ENCODE peak calls at places on chromosomes 11 and 22, in ten cellular contexts. One of them, this sample, is unnamed.

GRCh38 chr11:118206612-118207031 is 18.2 kb downstream of the JAML start:
- DNase-seq in Panc1: no peak
- DNase-seq in AG09309: no peak
- DNase-seq in SK-N-SH: no peak
- DNase-seq in stomach: no peak
- DNase-seq in H9: no peak
- DNase-seq in CD8-positive, alpha-beta T cell: no peak
- DNase-seq in mucosa of descending colon: no peak
- DNase-seq in DND-41: peak
- DNase-seq in tibial nerve: no peak
- DNase-seq in this sample: no peak

GRCh38 chr11:102386376-102386775 is 39.4 kb downstream of the BIRC2 start:
- DNase-seq in stomach: no peak
- DNase-seq in SK-N-SH: no peak
- DNase-seq in mucosa of descending colon: no peak
- DNase-seq in DND-41: no peak
- DNase-seq in Panc1: no peak
- DNase-seq in tibial nerve: no peak
- DNase-seq in H9: no peak
- DNase-seq in AG09309: no peak
- DNase-seq in CD8-positive, alpha-beta T cell: no peak
- DNase-seq in this sample: no peak

GRCh38 chr11:16607675-16608644 is 130.5 kb upstream of the C11orf58 start:
- DNase-seq in Panc1: no peak
- DNase-seq in tibial nerve: peak
- DNase-seq in stomach: peak
- DNase-seq in DND-41: no peak
- DNase-seq in mucosa of descending colon: peak
- DNase-seq in AG09309: no peak
- DNase-seq in H9: peak
- DNase-seq in SK-N-SH: peak
- DNase-seq in CD8-positive, alpha-beta T cell: no peak
- DNase-seq in this sample: peak

GRCh38 chr11:121464352-121464946 is 11.7 kb upstream of the SORL1-AS1 start:
- DNase-seq in tibial nerve: no peak
- DNase-seq in SK-N-SH: peak
- DNase-seq in Panc1: peak
- DNase-seq in AG09309: peak
- DNase-seq in mucosa of descending colon: peak
- DNase-seq in CD8-positive, alpha-beta T cell: no peak
- DNase-seq in stomach: no peak
- DNase-seq in H9: peak
- DNase-seq in DND-41: peak
- DNase-seq in this sample: no peak

GRCh38 chr11:117663826-117664225 is 133.2 kb downstream of the DSCAML1 start:
- DNase-seq in Panc1: no peak
- DNase-seq in AG09309: no peak
- DNase-seq in stomach: no peak
- DNase-seq in SK-N-SH: no peak
- DNase-seq in tibial nerve: no peak
- DNase-seq in CD8-positive, alpha-beta T cell: no peak
- DNase-seq in H9: no peak
- DNase-seq in mucosa of descending colon: no peak
- DNase-seq in DND-41: no peak
- DNase-seq in this sample: no peak

GRCh38 chr22:49306632-49306975 is 521.1 kb downstream of the BRD1 start:
- DNase-seq in H9: peak
- DNase-seq in AG09309: no peak
- DNase-seq in SK-N-SH: no peak
- DNase-seq in mucosa of descending colon: no peak
- DNase-seq in tibial nerve: peak
- DNase-seq in CD8-positive, alpha-beta T cell: no peak
- DNase-seq in DND-41: no peak
- DNase-seq in stomach: peak
- DNase-seq in Panc1: no peak
- DNase-seq in this sample: no peak

GRCh38 chr22:45308624-45309421 is 911 bp upstream of the FAM118A start:
- DNase-seq in tibial nerve: no peak
- DNase-seq in H9: no peak
- DNase-seq in stomach: no peak
- DNase-seq in mucosa of descending colon: peak
- DNase-seq in SK-N-SH: no peak
- DNase-seq in CD8-positive, alpha-beta T cell: no peak
- DNase-seq in Panc1: no peak
- DNase-seq in DND-41: peak
- DNase-seq in AG09309: no peak
- DNase-seq in this sample: no peak

GRCh38 chr22:35835998-35836691 is 118.5 kb downstream of the APOL5 start:
- DNase-seq in AG09309: peak
- DNase-seq in mucosa of descending colon: no peak
- DNase-seq in DND-41: no peak
- DNase-seq in SK-N-SH: peak
- DNase-seq in tibial nerve: no peak
- DNase-seq in Panc1: no peak
- DNase-seq in stomach: peak
- DNase-seq in H9: peak
- DNase-seq in CD8-positive, alpha-beta T cell: no peak
- DNase-seq in this sample: no peak

GRCh38 chr11:29530961-29531360 is 485.9 kb downstream of the KCNA4 start:
- DNase-seq in DND-41: no peak
- DNase-seq in mucosa of descending colon: no peak
- DNase-seq in H9: no peak
- DNase-seq in Panc1: no peak
- DNase-seq in tibial nerve: no peak
- DNase-seq in CD8-positive, alpha-beta T cell: no peak
- DNase-seq in SK-N-SH: no peak
- DNase-seq in stomach: no peak
- DNase-seq in AG09309: no peak
- DNase-seq in this sample: no peak

DNA sequence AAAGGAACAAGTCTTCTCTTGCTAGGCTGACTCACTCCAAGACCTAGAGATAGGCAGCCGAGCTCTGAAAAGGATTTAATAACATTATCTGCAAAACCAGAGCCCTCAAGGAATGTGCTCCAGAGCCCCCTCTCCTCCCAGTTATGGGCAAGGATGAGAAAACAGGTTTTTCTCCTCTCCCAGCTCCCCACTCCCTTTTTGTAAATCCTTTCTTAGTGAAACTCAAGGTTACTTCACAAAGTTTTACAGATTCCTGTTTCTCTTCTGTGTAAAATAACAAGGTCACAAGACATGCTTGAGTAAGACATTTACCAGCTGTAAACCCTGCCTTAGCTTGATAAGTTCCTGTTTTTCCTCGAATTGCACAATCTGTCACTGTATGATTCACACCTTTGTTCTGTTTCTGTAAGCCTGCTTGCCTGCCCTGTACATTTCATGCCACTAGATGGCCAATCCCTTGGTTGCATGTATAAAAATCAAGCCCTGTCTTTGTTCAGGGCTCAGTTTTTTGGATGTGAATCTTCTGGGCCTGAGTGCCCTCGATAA is 489.4 kb downstream of the KCNA4 start:
- DNase-seq in mucosa of descending colon: no peak
- DNase-seq in stomach: no peak
- DNase-seq in CD8-positive, alpha-beta T cell: no peak
- DNase-seq in tibial nerve: no peak
- DNase-seq in H9: no peak
- DNase-seq in DND-41: no peak
- DNase-seq in AG09309: peak
- DNase-seq in SK-N-SH: no peak
- DNase-seq in Panc1: no peak
- DNase-seq in this sample: no peak
- TF ChIP-seq CTCF in mucosa of descending colon: no peak
- TF ChIP-seq CTCF in stomach: no peak
- TF ChIP-seq CTCF in CD8-positive, alpha-beta T cell: no peak
- TF ChIP-seq CTCF in tibial nerve: no peak
- TF ChIP-seq CTCF in H9: peak
- TF ChIP-seq CTCF in DND-41: peak
- TF ChIP-seq CTCF in AG09309: peak
- TF ChIP-seq CTCF in SK-N-SH: peak
- TF ChIP-seq CTCF in Panc1: no peak
- TF ChIP-seq CTCF in this sample: peak

GRCh38 chr11:65890324-65891179 is at the start of gene CCDC85B:
- DNase-seq in AG09309: peak
- DNase-seq in stomach: peak
- DNase-seq in Panc1: no peak
- DNase-seq in DND-41: peak
- DNase-seq in SK-N-SH: peak
- DNase-seq in CD8-positive, alpha-beta T cell: peak
- DNase-seq in tibial nerve: peak
- DNase-seq in mucosa of descending colon: peak
- DNase-seq in H9: peak
- DNase-seq in this sample: peak
- TF ChIP-seq CTCF in AG09309: no peak
- TF ChIP-seq CTCF in stomach: no peak
- TF ChIP-seq CTCF in Panc1: peak
- TF ChIP-seq CTCF in DND-41: no peak
- TF ChIP-seq CTCF in SK-N-SH: no peak
- TF ChIP-seq CTCF in CD8-positive, alpha-beta T cell: no peak
- TF ChIP-seq CTCF in tibial nerve: peak
- TF ChIP-seq CTCF in mucosa of descending colon: no peak
- TF ChIP-seq CTCF in H9: peak
- TF ChIP-seq CTCF in this sample: peak

GRCh38 chr22:30424471-30425326 is 869 bp upstream of the MTFP1 start:
- DNase-seq in AG09309: no peak
- DNase-seq in DND-41: peak
- DNase-seq in stomach: no peak
- DNase-seq in H9: peak
- DNase-seq in SK-N-SH: no peak
- DNase-seq in Panc1: no peak
- DNase-seq in tibial nerve: no peak
- DNase-seq in CD8-positive, alpha-beta T cell: no peak
- DNase-seq in mucosa of descending colon: no peak
- DNase-seq in this sample: no peak

GRCh38 chr22:30426395-30427353 is 1.1 kb downstream of the MTFP1 start:
- DNase-seq in Panc1: no peak
- DNase-seq in stomach: peak
- DNase-seq in CD8-positive, alpha-beta T cell: peak
- DNase-seq in mucosa of descending colon: peak
- DNase-seq in SK-N-SH: peak
- DNase-seq in AG09309: no peak
- DNase-seq in DND-41: peak
- DNase-seq in H9: peak
- DNase-seq in tibial nerve: peak
- DNase-seq in this sample: peak

GRCh38 chr22:30423959-30424380 is 1.6 kb upstream of the MTFP1 start:
- DNase-seq in stomach: peak
- DNase-seq in AG09309: peak
- DNase-seq in CD8-positive, alpha-beta T cell: peak
- DNase-seq in Panc1: peak
- DNase-seq in DND-41: peak
- DNase-seq in tibial nerve: peak
- DNase-seq in SK-N-SH: peak
- DNase-seq in mucosa of descending colon: peak
- DNase-seq in H9: peak
- DNase-seq in this sample: peak

GRCh38 chr22:30425327-30425615 is 297 bp upstream of the MTFP1 start:
- DNase-seq in Panc1: no peak
- DNase-seq in AG09309: no peak
- DNase-seq in mucosa of descending colon: no peak
- DNase-seq in SK-N-SH: no peak
- DNase-seq in tibial nerve: no peak
- DNase-seq in stomach: no peak
- DNase-seq in CD8-positive, alpha-beta T cell: no peak
- DNase-seq in DND-41: no peak
- DNase-seq in H9: no peak
- DNase-seq in this sample: no peak

DNA sequence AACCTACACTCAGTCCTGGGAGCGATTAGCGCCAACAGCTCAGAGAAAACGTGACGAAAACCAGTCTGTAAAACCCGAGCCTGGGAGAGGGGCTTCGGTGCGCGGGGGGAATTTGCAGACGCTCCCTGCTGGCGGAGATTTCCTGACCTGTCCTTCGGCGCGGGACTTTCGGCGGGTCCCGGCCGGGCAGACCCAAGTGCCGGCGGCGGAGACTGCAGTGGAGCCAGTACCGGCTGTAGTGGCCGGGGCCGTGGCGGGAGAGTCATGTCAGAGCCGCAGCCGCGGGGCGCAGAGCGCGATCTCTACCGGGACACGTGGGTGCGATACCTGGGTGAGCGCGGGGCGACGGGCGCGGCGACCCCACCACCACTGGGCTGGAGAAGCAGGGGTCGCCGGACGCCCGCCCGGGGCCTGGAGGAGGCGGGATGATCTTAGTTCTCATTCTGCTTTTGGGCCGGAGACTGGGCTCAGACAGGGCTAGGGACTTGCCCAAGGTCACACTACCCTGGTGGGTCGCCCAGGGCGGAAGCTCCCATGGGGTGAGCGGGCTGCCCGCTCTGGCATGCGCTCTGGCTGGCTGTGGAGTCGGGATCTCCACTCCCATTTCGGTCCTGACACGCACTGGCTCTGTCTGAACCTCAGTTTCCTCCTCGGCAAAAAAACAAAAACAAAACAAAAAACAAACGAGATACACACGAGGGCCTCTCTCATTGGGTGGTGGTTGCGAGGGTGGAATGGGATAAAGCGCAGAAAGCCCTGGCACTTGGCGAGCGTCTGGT is at the start of gene MTFP1:
- DNase-seq in Panc1: no peak
- DNase-seq in CD8-positive, alpha-beta T cell: no peak
- DNase-seq in H9: peak
- DNase-seq in DND-41: peak
- DNase-seq in mucosa of descending colon: peak
- DNase-seq in AG09309: no peak
- DNase-seq in stomach: peak
- DNase-seq in SK-N-SH: peak
- DNase-seq in tibial nerve: no peak
- DNase-seq in this sample: peak
- TF ChIP-seq CTCF in Panc1: no peak
- TF ChIP-seq CTCF in CD8-positive, alpha-beta T cell: no peak
- TF ChIP-seq CTCF in H9: no peak
- TF ChIP-seq CTCF in DND-41: no peak
- TF ChIP-seq CTCF in mucosa of descending colon: no peak
- TF ChIP-seq CTCF in AG09309: peak
- TF ChIP-seq CTCF in stomach: no peak
- TF ChIP-seq CTCF in SK-N-SH: peak
- TF ChIP-seq CTCF in tibial nerve: no peak
- TF ChIP-seq CTCF in this sample: no peak

DNA sequence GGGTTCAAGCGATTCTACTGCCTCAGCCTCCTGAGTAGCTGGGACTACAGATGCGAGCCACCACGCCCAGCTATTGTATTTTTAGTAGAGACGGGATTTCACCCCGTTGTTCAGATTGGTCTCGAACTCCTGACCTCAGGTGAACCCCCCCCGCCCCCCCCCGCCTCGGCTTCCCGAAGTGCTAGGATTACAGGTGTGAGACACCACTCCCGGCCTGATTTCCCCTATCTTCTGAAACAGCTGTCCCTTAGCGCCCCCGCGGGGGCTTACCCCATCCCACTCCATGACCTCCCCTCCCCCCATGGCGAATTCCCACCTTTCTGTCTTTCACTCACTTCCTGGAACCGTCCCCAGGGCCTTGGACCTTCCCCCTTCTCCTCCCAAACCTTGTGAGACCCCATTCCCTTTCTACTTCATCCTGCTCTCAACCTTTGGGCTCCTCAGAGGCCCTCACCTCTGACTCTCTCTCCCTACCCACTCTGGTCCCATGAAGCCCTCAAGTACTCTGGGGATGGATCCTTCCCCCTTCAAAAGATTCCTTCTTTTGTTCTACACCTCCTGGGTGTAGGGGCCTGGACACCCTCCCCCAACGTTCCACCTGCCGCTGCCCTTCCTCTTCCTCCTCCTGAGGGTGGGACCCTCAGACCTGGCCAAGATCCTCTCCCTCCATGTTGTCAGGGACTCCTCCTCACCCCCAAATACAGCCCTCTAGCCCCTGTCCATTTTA is 936 bp downstream of the PRDX5 start:
- DNase-seq in DND-41: no peak
- DNase-seq in SK-N-SH: no peak
- DNase-seq in stomach: no peak
- DNase-seq in Panc1: no peak
- DNase-seq in CD8-positive, alpha-beta T cell: no peak
- DNase-seq in H9: no peak
- DNase-seq in AG09309: no peak
- DNase-seq in mucosa of descending colon: peak
- DNase-seq in tibial nerve: no peak
- DNase-seq in this sample: no peak
- TF ChIP-seq CTCF in DND-41: no peak
- TF ChIP-seq CTCF in SK-N-SH: no peak
- TF ChIP-seq CTCF in stomach: no peak
- TF ChIP-seq CTCF in Panc1: no peak
- TF ChIP-seq CTCF in CD8-positive, alpha-beta T cell: no peak
- TF ChIP-seq CTCF in H9: no peak
- TF ChIP-seq CTCF in AG09309: no peak
- TF ChIP-seq CTCF in mucosa of descending colon: no peak
- TF ChIP-seq CTCF in tibial nerve: no peak
- TF ChIP-seq CTCF in this sample: no peak